ENCODE peak calls at places on chromosomes 12 and 14, in five cellular contexts. L is GM12864, W is coronary artery, Y is AG10803, Q is kidney epithelial cell. S is an unnamed sample.

GRCh38 chr12:83805137-83805818 is 1107.3 kb downstream of the SLC6A15 start:
- DNase-seq in Y (no peak), L (no peak), W (no peak), Q (no peak), S (no peak)

GRCh38 chr12:55717397-55718007 is 1.7 kb downstream of the BLOC1S1 start:
- DNase-seq in Y (no peak), Q (no peak), L (no peak), W (no peak), S (no peak)

GRCh38 chr12:30461011-30461670 is 234.5 kb downstream of the IPO8 start:
- DNase-seq in W (no peak), Q (no peak), Y (no peak), L (no peak), S (no peak)

GRCh38 chr14:103195828-103196615 is 72.8 kb downstream of the TNFAIP2 start:
- DNase-seq in Q (no peak), W (peak), Y (no peak), L (no peak), S (no peak)

GRCh38 chr12:92739099-92739498 is 36.3 kb downstream of the PLEKHG7 start:
- DNase-seq in Y (peak), W (no peak), L (no peak), Q (no peak), S (no peak)

GRCh38 chr14:105074601-105075053 is 9.4 kb upstream of the GPR132 start:
- DNase-seq in Q (no peak), W (no peak), Y (no peak), L (no peak), S (no peak)

GRCh38 chr12:124451637-124452243 is 115.7 kb downstream of the NCOR2 start:
- DNase-seq in W (no peak), L (no peak), Y (no peak), Q (no peak), S (no peak)

GRCh38 chr14:61475316-61475715 is 153.9 kb downstream of the PRKCH start:
- DNase-seq in W (no peak), Q (no peak), Y (peak), L (no peak), S (no peak)

GRCh38 chr12:80241576-80242273 is 142.4 kb downstream of the OTOGL start:
- DNase-seq in Y (peak), Q (no peak), L (no peak), W (no peak), S (no peak)

GRCh38 chr14:81169711-81170103 is 51.1 kb downstream of the GTF2A1 start:
- DNase-seq in L (no peak), W (peak), Q (no peak), Y (peak), S (no peak)

GRCh38 chr14:54173782-54174181 is 217.2 kb upstream of the BMP4 start:
- DNase-seq in W (no peak), Y (peak), Q (no peak), L (no peak), S (no peak)

GRCh38 chr12:56102683-56103065 is 1.7 kb upstream of the PA2G4 start:
- DNase-seq in W (no peak), Y (no peak), Q (no peak), L (no peak), S (no peak)

GRCh38 chr14:67694791-67695393 is 672 bp downstream of the RDH11 start:
- DNase-seq in Q (peak), Y (peak), L (peak), W (no peak), S (peak)

GRCh38 chr12:130192667-130193345 is 30.5 kb downstream of the FZD10 start:
- DNase-seq in W (no peak), Q (no peak), L (no peak), Y (no peak), S (no peak)

GRCh38 chr12:132172619-132173018 is 28.4 kb downstream of the NOC4L start:
- DNase-seq in Y (no peak), W (no peak), Q (no peak), L (no peak), S (no peak)

GRCh38 chr14:73462815-73463214 is 4.5 kb upstream of the NUMB start:
- DNase-seq in W (no peak), Y (peak), L (no peak), Q (no peak), S (no peak)

GRCh38 chr12:115354476-115354890 is 670.5 kb upstream of the TBX3 start:
- DNase-seq in W (no peak), Y (peak), Q (no peak), L (no peak), S (no peak)

GRCh38 chr12:4899361-4899760 is 10.3 kb upstream of the KCNA1 start:
- DNase-seq in Q (no peak), Y (no peak), L (no peak), W (no peak), S (no peak)

GRCh38 chr12:57730336-57731067 is 8.0 kb downstream of the AGAP2 start:
- DNase-seq in Q (no peak), L (no peak), Y (no peak), W (no peak), S (no peak)

GRCh38 chr12:71725011-71725410 is 29.7 kb upstream of the RAB21 start:
- DNase-seq in Q (no peak), L (no peak), Y (peak), W (no peak), S (no peak)

GRCh38 chr12:23277831-23278230 is 652.9 kb downstream of the ETNK1 start:
- DNase-seq in L (no peak), Q (no peak), Y (no peak), W (no peak), S (no peak)

GRCh38 chr14:32077081-32078029 is at the start of gene ARHGAP5:
- DNase-seq in L (no peak), W (peak), Q (no peak), Y (no peak), S (no peak)

GRCh38 chr14:94773682-94774211 is 3.8 kb upstream of the GSC start:
- DNase-seq in Y (no peak), L (no peak), W (no peak), Q (no peak), S (no peak)

GRCh38 chr12:58920956-58921861 is 905 bp upstream of the LRIG3 start:
- DNase-seq in Q (no peak), L (no peak), Y (no peak), W (no peak), S (no peak)
- H3K4me3 ChIP-seq in Q (peak), L (peak), Y (peak), W (peak), S (peak)

GRCh38 chr14:106417224-106418049 is 891.1 kb downstream of the TMEM121 start:
- DNase-seq in Q (no peak), L (peak), Y (no peak), W (no peak), S (no peak)
- TF ChIP-seq CTCF in Q (peak), L (peak), Y (peak), W (peak), S (peak)

GRCh38 chr14:49769581-49770211 is 1.7 kb downstream of the KLHDC2 start:
- DNase-seq in Y (no peak), Q (no peak), L (no peak), W (no peak), S (no peak)
- H3K4me3 ChIP-seq in Y (peak), Q (peak), L (peak), W (peak), S (peak)

DNA sequence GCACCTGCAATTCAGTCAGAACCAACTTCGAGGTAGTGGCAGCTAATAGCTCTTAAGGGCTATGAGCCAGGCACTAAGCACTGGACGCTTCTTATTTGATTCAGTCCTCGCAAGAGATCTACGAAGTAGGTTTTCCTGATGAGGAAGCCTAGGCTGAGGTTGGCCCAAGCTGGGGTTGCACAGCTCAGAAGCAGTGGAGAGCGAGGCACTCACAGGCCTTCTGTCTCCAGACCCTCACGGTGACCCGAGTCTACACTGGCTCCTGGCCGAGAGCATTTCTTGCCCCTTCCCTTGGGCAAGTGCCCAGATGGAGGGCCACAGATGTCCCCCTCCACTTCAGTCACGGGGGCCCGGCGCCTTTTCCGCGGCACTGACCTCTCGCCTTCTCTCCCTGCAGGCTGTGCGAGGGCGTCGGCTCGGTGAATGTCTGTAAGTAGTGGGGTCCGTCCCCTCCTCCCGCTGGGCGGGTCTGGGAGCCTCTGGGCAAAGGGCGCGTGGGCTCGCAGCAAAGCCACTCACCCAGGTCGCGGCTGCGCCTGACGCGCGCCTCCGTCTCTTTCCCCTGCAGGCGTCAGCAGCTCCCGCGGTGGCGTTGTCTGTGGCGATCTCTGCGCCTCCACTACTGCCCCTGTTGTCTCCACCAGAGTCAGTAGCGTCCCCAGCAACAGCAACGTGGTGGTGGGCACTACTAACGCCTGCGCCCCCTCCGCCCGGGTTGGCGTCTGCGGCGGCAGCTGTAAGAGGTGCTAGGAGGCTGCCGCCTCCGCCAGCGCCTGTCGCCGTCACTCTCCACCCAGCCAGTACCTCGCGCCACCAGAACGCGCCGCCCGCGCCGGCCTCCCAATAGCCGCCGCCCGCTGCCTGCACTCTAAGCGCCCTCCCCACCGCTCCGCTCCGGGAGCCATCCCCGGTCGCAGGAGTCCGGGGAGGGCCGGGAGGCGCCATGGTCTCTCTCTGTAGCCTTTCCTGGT is 13.1 kb downstream of the KRT83 start:
- DNase-seq in L (no peak), W (peak), Y (peak), Q (no peak), S (no peak)
- TF ChIP-seq CTCF in L (no peak), W (peak), Y (peak), Q (no peak), S (peak)

DNA sequence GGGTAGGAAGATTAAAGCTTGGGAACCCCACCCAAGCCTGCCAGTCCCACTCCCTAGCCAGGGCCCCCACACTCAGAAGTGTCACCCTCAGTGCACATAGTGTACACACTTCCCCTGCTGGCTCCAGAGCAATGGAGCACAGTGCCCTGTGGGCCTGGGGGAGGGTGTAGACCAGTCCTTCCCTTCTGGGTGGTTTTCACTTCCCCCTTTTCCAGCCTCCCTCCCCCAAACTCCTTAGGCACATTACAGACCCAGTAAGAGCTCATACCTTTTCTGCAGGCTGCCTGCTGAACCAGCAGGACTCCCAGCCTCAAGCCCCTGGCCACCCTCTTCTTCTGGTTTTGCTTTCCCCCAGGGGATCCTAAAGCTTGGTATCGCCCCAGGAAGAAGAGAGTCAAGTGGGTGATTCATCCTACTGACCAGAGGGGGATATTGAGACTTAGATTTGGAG is at the start of gene ZNF385A:
- DNase-seq in Q (no peak), L (no peak), Y (no peak), W (no peak), S (no peak)
- H3K4me3 ChIP-seq in Q (no peak), L (no peak), Y (no peak), W (no peak), S (no peak)

GRCh38 chr12:12892670-12893290 is 1.4 kb downstream of the GPRC5A start:
- DNase-seq in Y (no peak), L (no peak), W (no peak), Q (no peak), S (no peak)

GRCh38 chr12:12889701-12890100 is 1.7 kb upstream of the GPRC5A start:
- DNase-seq in W (no peak), Q (no peak), Y (no peak), L (no peak), S (no peak)

GRCh38 chr12:12891646-12892355 is 439 bp downstream of the GPRC5A start:
- DNase-seq in Q (no peak), L (no peak), Y (no peak), W (no peak), S (no peak)

GRCh38 chr12:12890815-12891645 is at the start of gene GPRC5A:
- DNase-seq in L (no peak), Y (peak), W (peak), Q (peak), S (no peak)

DNA sequence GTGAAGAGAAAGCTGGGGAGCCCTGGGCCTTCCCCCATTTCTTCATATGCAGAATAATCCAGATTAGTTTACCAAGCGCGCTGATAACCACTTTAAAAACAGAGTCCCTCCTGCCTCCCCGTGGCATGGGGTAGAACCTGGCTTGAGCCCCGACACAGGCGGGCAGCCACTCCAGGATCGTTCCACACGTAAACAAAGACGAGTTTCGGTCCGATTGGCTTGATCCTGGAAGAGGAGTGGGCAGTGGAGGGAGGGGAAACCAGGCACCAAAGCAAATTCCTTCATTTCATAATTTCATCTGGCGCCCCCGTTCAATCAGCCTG is 909 bp upstream of the GPRC5A start:
- DNase-seq in W (no peak), L (no peak), Y (no peak), Q (no peak), S (no peak)
- TF ChIP-seq CTCF in W (no peak), L (no peak), Y (no peak), Q (no peak), S (no peak)

GRCh38 chr12:94689002-94689645 is 38.8 kb upstream of the TMCC3 start:
- DNase-seq in L (no peak), W (no peak), Y (peak), Q (no peak), S (no peak)

GRCh38 chr12:94694732-94695131 is 44.4 kb upstream of the TMCC3 start:
- DNase-seq in Y (no peak), Q (no peak), W (no peak), L (no peak), S (no peak)

GRCh38 chr12:94689646-94690036 is 39.3 kb upstream of the TMCC3 start:
- DNase-seq in Q (no peak), Y (peak), W (no peak), L (no peak), S (no peak)

GRCh38 chr12:94686834-94687628 is 36.7 kb upstream of the TMCC3 start:
- DNase-seq in W (no peak), L (no peak), Y (no peak), Q (no peak), S (no peak)

GRCh38 chr12:94690199-94690695 is 39.9 kb upstream of the TMCC3 start:
- DNase-seq in L (no peak), Y (peak), W (no peak), Q (no peak), S (no peak)
- H3K4me3 ChIP-seq in L (no peak), Y (peak), W (peak), Q (no peak), S (no peak)

DNA sequence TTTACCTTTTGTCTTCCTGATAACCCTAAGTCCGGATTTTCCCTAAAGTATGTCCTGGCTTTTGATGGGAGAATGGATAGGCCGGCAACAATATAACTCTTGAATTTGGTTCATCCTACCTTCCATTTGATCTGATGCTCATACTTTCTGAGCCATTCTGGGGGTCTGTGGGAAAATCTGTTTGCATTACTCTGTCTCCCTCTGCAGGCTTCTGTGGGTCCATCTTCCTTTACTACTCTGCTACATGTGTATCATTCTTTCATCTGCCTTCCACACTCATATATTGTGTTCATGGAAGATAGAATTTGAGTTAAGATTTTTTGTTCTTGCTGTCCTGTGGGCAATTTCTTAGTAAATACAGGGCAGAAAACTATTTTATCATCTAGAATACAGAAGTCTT is 101.5 kb downstream of the NAV3 start:
- DNase-seq in Q (no peak), W (no peak), Y (no peak), L (no peak), S (no peak)
- TF ChIP-seq CTCF in Q (peak), W (no peak), Y (no peak), L (peak), S (peak)

S was measured in epithelial cell of proximal tubule.